ENCODE peak calls at places on chromosomes 13 and 19, in four cellular contexts. M is colonic mucosa, C is PC-3, I is right cardiac atrium. S is an unnamed sample.

GRCh38 chr13:106416645-106417044 is 118.8 kb downstream of the EFNB2 start:
- DNase-seq in M (no peak), C (no peak), I (no peak), S (no peak)

GRCh38 chr13:104132849-104133248 is 1066.6 kb upstream of the SLC10A2 start:
- DNase-seq in M (no peak), C (no peak), I (no peak), S (no peak)

GRCh38 chr13:77150651-77151050 is 123.7 kb upstream of the FBXL3 start:
- DNase-seq in M (no peak), C (no peak), I (no peak), S (no peak)

GRCh38 chr19:12090807-12091206 is 26.3 kb downstream of the ZNF844 start:
- DNase-seq in M (peak), C (peak), I (peak), S (peak)

GRCh38 chr19:18785179-18786124 is 5.7 kb downstream of the COMP start:
- DNase-seq in M (peak), C (peak), I (peak), S (peak)

GRCh38 chr19:4506449-4507149 is 11.7 kb downstream of the PLIN4 start:
- DNase-seq in M (no peak), C (peak), I (no peak), S (no peak)

GRCh38 chr13:104592127-104592526 is 1525.9 kb upstream of the SLC10A2 start:
- DNase-seq in M (no peak), C (peak), I (no peak), S (no peak)

GRCh38 chr13:112330479-112331407 is 45.4 kb upstream of the SPACA7 start:
- DNase-seq in M (no peak), C (no peak), I (peak), S (no peak)

GRCh38 chr13:91351123-91351522 is 3.6 kb downstream of the MIR17HG start:
- DNase-seq in M (no peak), C (no peak), I (no peak), S (no peak)

GRCh38 chr13:66618702-66619101 is 611.4 kb downstream of the PCDH9 start:
- DNase-seq in M (no peak), C (peak), I (no peak), S (no peak)

GRCh38 chr19:39752795-39753194 is 15.0 kb upstream of the CLC start:
- DNase-seq in M (no peak), C (no peak), I (no peak), S (no peak)

GRCh38 chr13:99528547-99528946 is 27.3 kb downstream of the TM9SF2 start:
- DNase-seq in M (no peak), C (peak), I (no peak), S (no peak)

GRCh38 chr19:15869109-15869555 is 28.7 kb downstream of the CYP4F2 start:
- DNase-seq in M (peak), C (peak), I (no peak), S (no peak)

GRCh38 chr19:49497790-49498106 is 1.5 kb downstream of the RPS11 start:
- DNase-seq in M (no peak), C (no peak), I (no peak), S (no peak)

GRCh38 chr13:27339299-27339698 is 68.7 kb downstream of the RASL11A start:
- DNase-seq in M (peak), C (peak), I (no peak), S (no peak)

GRCh38 chr13:111283991-111284390 is 36.5 kb upstream of the TEX29 start:
- DNase-seq in M (no peak), C (no peak), I (no peak), S (no peak)

GRCh38 chr13:98386632-98387031 is 190.3 kb downstream of the STK24 start:
- DNase-seq in M (no peak), C (no peak), I (no peak), S (no peak)

GRCh38 chr13:50730496-50731171 is 112.9 kb downstream of the DLEU7 start:
- DNase-seq in M (no peak), C (no peak), I (no peak), S (no peak)

GRCh38 chr13:113405481-113406300 is 41.8 kb upstream of the GRTP1 start:
- DNase-seq in M (no peak), C (no peak), I (no peak), S (no peak)

GRCh38 chr19:45150731-45151725 is 9.8 kb downstream of the NKPD1 start:
- DNase-seq in M (no peak), C (peak), I (no peak), S (no peak)

GRCh38 chr19:2976609-2977000 is 759 bp upstream of the TLE6 start:
- DNase-seq in M (no peak), C (no peak), I (no peak), S (no peak)

GRCh38 chr19:38293281-38293680 is 10.8 kb upstream of the C19orf33 start:
- DNase-seq in M (no peak), C (no peak), I (no peak), S (no peak)

GRCh38 chr13:91572439-91572838 is 174.0 kb downstream of the GPC5 start:
- DNase-seq in M (no peak), C (no peak), I (no peak), S (no peak)

GRCh38 chr13:113148407-113148806 is 10.0 kb upstream of the PROZ start:
- DNase-seq in M (no peak), C (no peak), I (no peak), S (no peak)

GRCh38 chr19:623974-624373 is 9.4 kb downstream of the POLRMT start:
- DNase-seq in M (no peak), C (no peak), I (no peak), S (no peak)

GRCh38 chr13:62710766-62711165 is 1295.1 kb upstream of the PCDH20 start:
- DNase-seq in M (no peak), C (no peak), I (no peak), S (no peak)

GRCh38 chr13:92573467-92574057 is 653.0 kb upstream of the GPC6 start:
- DNase-seq in M (no peak), C (peak), I (peak), S (no peak)

GRCh38 chr13:112684041-112684440 is 5.8 kb upstream of the ATP11A start:
- DNase-seq in M (no peak), C (no peak), I (no peak), S (no peak)

S was measured in GM06990.